ENCODE peak calls at places on chromosomes 6 and 20, in eight cellular contexts. E, A, O, W, N, V, J and P are unnamed samples.

GRCh38 chr6:53818845-53819609 is 24.2 kb downstream of the LRRC1 start:
- DNase-seq in E (no peak), A (no peak), O (no peak), W (no peak), N (no peak), V (no peak), J (no peak), P (no peak)

GRCh38 chr20:20267685-20268429 is 100.0 kb upstream of the INSM1 start:
- DNase-seq in E (no peak), A (no peak), O (no peak), W (no peak), N (no peak), V (no peak), J (no peak), P (no peak)

GRCh38 chr6:93792751-93793150 is 373.4 kb upstream of the EPHA7 start:
- DNase-seq in E (peak), A (no peak), O (no peak), W (no peak), N (no peak), V (no peak), J (no peak), P (no peak)

GRCh38 chr20:57094171-57094891 is 172.1 kb downstream of the BMP7 start:
- DNase-seq in E (no peak), A (no peak), O (no peak), W (no peak), N (no peak), V (no peak), J (no peak), P (no peak)

GRCh38 chr6:1594495-1595200 is 15.1 kb upstream of the FOXC1 start:
- DNase-seq in E (no peak), A (no peak), O (no peak), W (no peak), N (no peak), V (no peak), J (no peak), P (no peak)

GRCh38 chr6:53065266-53066058 is at the start of gene FBXO9:
- DNase-seq in E (no peak), A (peak), O (peak), W (no peak), N (peak), V (peak), J (peak), P (peak)

GRCh38 chr20:841568-842546 is 8.3 kb downstream of the FAM110A start:
- DNase-seq in E (no peak), A (no peak), O (no peak), W (no peak), N (peak), V (no peak), J (no peak), P (peak)

GRCh38 chr6:155943635-155944034 is 488.0 kb upstream of the NOX3 start:
- DNase-seq in E (peak), A (no peak), O (no peak), W (no peak), N (no peak), V (no peak), J (no peak), P (no peak)

GRCh38 chr6:144285798-144286502 is 815 bp downstream of the UTRN start:
- DNase-seq in E (peak), A (peak), O (no peak), W (no peak), N (peak), V (no peak), J (peak), P (peak)

GRCh38 chr6:150730801-150731445 is 131.2 kb downstream of the PLEKHG1 start:
- DNase-seq in E (no peak), A (no peak), O (no peak), W (no peak), N (no peak), V (no peak), J (no peak), P (no peak)

GRCh38 chr6:13425971-13426931 is 61.1 kb downstream of the GFOD1 start:
- DNase-seq in E (peak), A (no peak), O (no peak), W (peak), N (no peak), V (no peak), J (no peak), P (peak)

GRCh38 chr20:57654998-57655811 is 35.0 kb upstream of the ZBP1 start:
- DNase-seq in E (no peak), A (no peak), O (no peak), W (no peak), N (no peak), V (no peak), J (peak), P (no peak)

GRCh38 chr6:91291071-91291470 is 704.2 kb upstream of the MAP3K7 start:
- DNase-seq in E (peak), A (no peak), O (no peak), W (no peak), N (no peak), V (no peak), J (no peak), P (no peak)

GRCh38 chr6:149248688-149249369 is 68.7 kb upstream of the TAB2 start:
- DNase-seq in E (no peak), A (no peak), O (no peak), W (no peak), N (no peak), V (no peak), J (no peak), P (no peak)

GRCh38 chr6:118709859-118710350 is 58.5 kb upstream of the CEP85L start:
- DNase-seq in E (peak), A (peak), O (no peak), W (peak), N (no peak), V (no peak), J (no peak), P (peak)

GRCh38 chr6:156857573-156857972 is 80.4 kb downstream of the ARID1B start:
- DNase-seq in E (peak), A (no peak), O (no peak), W (no peak), N (no peak), V (no peak), J (no peak), P (no peak)

GRCh38 chr20:57361517-57361916 is 10.5 kb downstream of the RAE1 start:
- DNase-seq in E (peak), A (no peak), O (no peak), W (peak), N (no peak), V (no peak), J (no peak), P (peak)

GRCh38 chr6:140846518-140847277 is 1286.0 kb upstream of the GJE1 start:
- DNase-seq in E (peak), A (no peak), O (no peak), W (no peak), N (no peak), V (no peak), J (no peak), P (peak)

GRCh38 chr20:19411811-19412210 is 199.4 kb downstream of the SLC24A3 start:
- DNase-seq in E (no peak), A (no peak), O (no peak), W (no peak), N (no peak), V (no peak), J (no peak), P (no peak)

GRCh38 chr20:17807670-17808069 is 107.9 kb downstream of the BANF2 start:
- DNase-seq in E (no peak), A (no peak), O (no peak), W (no peak), N (no peak), V (no peak), J (no peak), P (no peak)

GRCh38 chr20:46350201-46350985 is 42.1 kb upstream of the CDH22 start:
- DNase-seq in E (peak), A (no peak), O (peak), W (no peak), N (peak), V (no peak), J (no peak), P (no peak)

GRCh38 chr20:20780127-20780822 is 67.8 kb upstream of the RALGAPA2 start:
- DNase-seq in E (no peak), A (no peak), O (no peak), W (peak), N (no peak), V (no peak), J (peak), P (peak)

GRCh38 chr6:56642366-56643261 is at the start of gene DST:
- DNase-seq in E (peak), A (no peak), O (no peak), W (peak), N (no peak), V (no peak), J (no peak), P (peak)

GRCh38 chr6:7905416-7905815 is 5.2 kb downstream of the TXNDC5 start:
- DNase-seq in E (no peak), A (no peak), O (no peak), W (no peak), N (no peak), V (no peak), J (no peak), P (no peak)

GRCh38 chr20:19067986-19068385 is 144.5 kb upstream of the SLC24A3 start:
- DNase-seq in E (no peak), A (no peak), O (no peak), W (no peak), N (no peak), V (no peak), J (no peak), P (no peak)

GRCh38 chr20:17648782-17649730 is 33.0 kb downstream of the RRBP1 start:
- DNase-seq in E (no peak), A (no peak), O (no peak), W (no peak), N (peak), V (no peak), J (peak), P (peak)

GRCh38 chr20:661474-662288 is 8.7 kb upstream of the SRXN1 start:
- DNase-seq in E (no peak), A (no peak), O (no peak), W (no peak), N (peak), V (no peak), J (no peak), P (no peak)

GRCh38 chr20:36624925-36625324 is 19.3 kb downstream of the RAB5IF start:
- DNase-seq in E (no peak), A (no peak), O (no peak), W (no peak), N (no peak), V (no peak), J (no peak), P (no peak)

GRCh38 chr20:36620917-36621316 is 15.3 kb downstream of the RAB5IF start:
- DNase-seq in E (no peak), A (no peak), O (no peak), W (no peak), N (no peak), V (no peak), J (no peak), P (no peak)

GRCh38 chr20:36628076-36628475 is 17.9 kb downstream of the SLA2 start:
- DNase-seq in E (no peak), A (no peak), O (no peak), W (no peak), N (no peak), V (no peak), J (no peak), P (no peak)

GRCh38 chr20:36624068-36624813 is 18.7 kb downstream of the RAB5IF start:
- DNase-seq in E (no peak), A (no peak), O (no peak), W (no peak), N (no peak), V (no peak), J (no peak), P (no peak)

DNA sequence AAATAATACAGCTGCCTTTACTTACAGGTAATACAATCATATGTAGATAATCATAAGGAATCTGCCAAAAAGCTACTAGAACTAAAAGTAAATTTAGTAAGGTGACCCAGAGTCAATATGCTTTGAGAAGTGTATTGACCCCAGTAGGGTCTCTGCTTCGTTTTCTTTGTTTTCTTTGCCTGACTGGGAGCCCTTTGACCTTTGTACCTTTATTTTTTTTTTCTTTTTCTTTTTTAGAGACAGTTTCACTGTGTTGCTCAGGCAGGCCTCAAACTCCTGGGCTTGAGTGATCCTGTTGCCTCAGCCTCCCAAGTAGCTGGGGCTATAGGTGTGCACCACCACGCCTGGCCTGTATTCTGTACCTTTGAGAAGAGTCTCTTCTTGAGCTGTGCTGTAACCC is 17.9 kb downstream of the RAB5IF start:
- DNase-seq in E (no peak), A (no peak), O (no peak), W (no peak), N (no peak), V (no peak), J (no peak), P (no peak)
- H3K27ac ChIP-seq in E (no peak), A (no peak), O (no peak), W (no peak), N (no peak), V (no peak), J (peak), P (no peak)

GRCh38 chr20:44703956-44704488 is 11.1 kb upstream of the CCN5 start:
- DNase-seq in E (no peak), A (no peak), O (no peak), W (no peak), N (no peak), V (no peak), J (no peak), P (no peak)

GRCh38 chr20:44702776-44703175 is 12.4 kb upstream of the CCN5 start:
- DNase-seq in E (peak), A (no peak), O (no peak), W (no peak), N (no peak), V (no peak), J (peak), P (no peak)

GRCh38 chr20:44704551-44704971 is 10.6 kb upstream of the CCN5 start:
- DNase-seq in E (peak), A (no peak), O (no peak), W (no peak), N (no peak), V (no peak), J (no peak), P (peak)

GRCh38 chr20:44701889-44702288 is 13.3 kb upstream of the CCN5 start:
- DNase-seq in E (no peak), A (no peak), O (no peak), W (no peak), N (peak), V (no peak), J (no peak), P (no peak)

GRCh38 chr20:44703183-44703925 is 11.8 kb upstream of the CCN5 start:
- DNase-seq in E (no peak), A (no peak), O (no peak), W (no peak), N (no peak), V (no peak), J (no peak), P (no peak)
- H3K27ac ChIP-seq in E (no peak), A (no peak), O (no peak), W (no peak), N (no peak), V (no peak), J (peak), P (no peak)

GRCh38 chr20:40449974-40450616 is 238.9 kb downstream of the MAFB start:
- DNase-seq in E (no peak), A (no peak), O (no peak), W (no peak), N (no peak), V (no peak), J (no peak), P (peak)
- H3K27ac ChIP-seq in E (no peak), A (no peak), O (no peak), W (no peak), N (no peak), V (no peak), J (no peak), P (no peak)

DNA sequence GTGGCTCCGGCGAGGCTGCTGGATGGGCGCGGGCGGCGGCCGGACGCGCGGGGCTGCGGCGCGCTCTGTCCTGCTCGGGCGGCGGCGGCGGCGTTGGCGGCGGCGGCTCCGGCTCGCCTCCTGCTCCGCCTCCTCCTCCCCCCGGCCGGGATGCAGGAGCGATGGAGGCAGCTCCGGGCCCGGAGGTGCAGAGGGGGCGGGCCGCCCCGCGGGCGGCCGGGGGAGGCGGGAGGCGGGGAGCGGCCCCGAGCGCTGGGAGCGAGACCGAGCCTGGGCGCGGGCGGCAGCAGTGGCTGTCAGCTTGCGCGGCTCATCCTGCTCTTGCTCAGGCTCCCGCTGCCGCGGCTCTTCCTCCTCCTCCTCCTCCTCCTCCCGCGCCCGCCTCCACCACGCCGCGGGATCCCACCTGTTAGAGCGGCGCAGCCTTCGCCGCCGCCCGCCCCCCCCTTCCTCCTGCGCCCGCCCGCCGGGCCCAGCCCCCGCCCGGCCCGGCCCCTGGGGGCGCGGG is at the start of gene NOL4L:
- DNase-seq in E (no peak), A (peak), O (no peak), W (no peak), N (peak), V (no peak), J (no peak), P (peak)
- H3K27ac ChIP-seq in E (no peak), A (peak), O (peak), W (peak), N (no peak), V (no peak), J (no peak), P (no peak)

GRCh38 chr6:41268478-41268877 is 18.0 kb downstream of the TREM1 start:
- DNase-seq in E (no peak), A (no peak), O (no peak), W (no peak), N (no peak), V (no peak), J (no peak), P (no peak)
- H3K27ac ChIP-seq in E (no peak), A (no peak), O (no peak), W (no peak), N (no peak), V (no peak), J (no peak), P (no peak)

GRCh38 chr6:3911614-3912336 is 62.6 kb downstream of the FAM50B start:
- DNase-seq in E (peak), A (no peak), O (no peak), W (no peak), N (no peak), V (no peak), J (no peak), P (peak)
- H3K27ac ChIP-seq in E (peak), A (no peak), O (no peak), W (peak), N (no peak), V (no peak), J (peak), P (peak)

GRCh38 chr6:137493218-137494038 is 766 bp downstream of the OLIG3 start:
- DNase-seq in E (no peak), A (no peak), O (peak), W (no peak), N (peak), V (no peak), J (no peak), P (no peak)
- H3K27ac ChIP-seq in E (no peak), A (no peak), O (no peak), W (no peak), N (no peak), V (no peak), J (no peak), P (no peak)

GRCh38 chr20:48769111-48769879 is 58.5 kb downstream of the PREX1 start:
- DNase-seq in E (peak), A (peak), O (no peak), W (no peak), N (no peak), V (no peak), J (peak), P (no peak)
- H3K27ac ChIP-seq in E (no peak), A (peak), O (no peak), W (no peak), N (no peak), V (no peak), J (no peak), P (no peak)

GRCh38 chr6:125076482-125076742 is 77.2 kb upstream of the TPD52L1 start:
- DNase-seq in E (no peak), A (no peak), O (no peak), W (no peak), N (no peak), V (no peak), J (no peak), P (no peak)

GRCh38 chr6:125075741-125076481 is 77.7 kb upstream of the TPD52L1 start:
- DNase-seq in E (no peak), A (no peak), O (no peak), W (no peak), N (no peak), V (no peak), J (no peak), P (no peak)

GRCh38 chr6:125077453-125077852 is 76.1 kb upstream of the TPD52L1 start:
- DNase-seq in E (no peak), A (no peak), O (no peak), W (no peak), N (no peak), V (no peak), J (no peak), P (no peak)

GRCh38 chr6:125073071-125073470 is 80.5 kb upstream of the TPD52L1 start:
- DNase-seq in E (peak), A (no peak), O (no peak), W (no peak), N (no peak), V (no peak), J (no peak), P (no peak)

DNA sequence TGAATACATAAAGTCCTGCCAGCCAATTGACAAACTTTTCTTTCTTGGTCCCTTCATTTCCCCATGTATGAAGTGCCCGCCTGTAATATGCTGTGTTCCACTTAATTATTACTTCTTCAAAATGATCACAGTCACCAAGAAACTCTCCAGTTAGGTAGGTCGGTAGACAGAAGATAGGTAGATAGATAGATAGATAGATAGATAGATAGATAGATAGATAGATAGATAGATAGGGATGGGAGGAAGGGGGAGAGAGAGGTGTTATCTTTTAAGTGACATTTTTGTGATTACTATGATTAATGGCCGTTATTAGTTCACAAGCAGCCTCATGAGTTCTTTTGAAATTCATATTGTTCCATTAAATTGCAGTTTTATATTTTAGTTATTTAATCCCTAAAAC is 79.5 kb upstream of the TPD52L1 start:
- DNase-seq in E (no peak), A (no peak), O (no peak), W (no peak), N (no peak), V (no peak), J (no peak), P (no peak)
- H3K27ac ChIP-seq in E (no peak), A (no peak), O (no peak), W (no peak), N (no peak), V (no peak), J (no peak), P (no peak)

GRCh38 chr6:139356924-139357323 is 17.5 kb downstream of the CITED2 start:
- DNase-seq in E (no peak), A (no peak), O (no peak), W (no peak), N (no peak), V (no peak), J (no peak), P (no peak)

GRCh38 chr6:139364302-139364981 is 10.0 kb downstream of the CITED2 start:
- DNase-seq in E (peak), A (no peak), O (peak), W (no peak), N (peak), V (no peak), J (no peak), P (peak)

GRCh38 chr6:139355777-139356445 is 18.5 kb downstream of the CITED2 start:
- DNase-seq in E (no peak), A (no peak), O (no peak), W (no peak), N (no peak), V (no peak), J (no peak), P (no peak)

GRCh38 chr6:139364982-139365379 is 9.5 kb downstream of the CITED2 start:
- DNase-seq in E (no peak), A (no peak), O (no peak), W (no peak), N (no peak), V (no peak), J (no peak), P (no peak)

DNA sequence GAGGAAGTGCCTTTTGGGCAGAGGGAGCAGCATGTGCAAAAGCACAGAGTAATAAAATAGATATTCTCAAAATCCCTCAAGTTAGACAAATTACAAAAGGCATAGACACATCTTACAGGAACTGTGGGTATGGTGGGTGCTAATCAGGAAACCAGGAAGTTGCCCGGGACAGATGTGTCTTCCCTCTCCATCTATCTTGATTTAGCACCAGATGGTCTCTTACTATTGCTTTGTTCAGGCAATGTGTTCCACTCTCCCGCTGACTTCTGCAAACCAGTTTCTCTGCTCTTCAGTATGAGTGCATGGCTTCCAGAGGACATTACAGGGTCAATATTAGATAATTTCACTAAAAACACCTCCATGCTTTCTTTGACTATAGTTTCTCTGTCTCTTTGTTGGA is 13.2 kb downstream of the CITED2 start:
- DNase-seq in E (no peak), A (no peak), O (no peak), W (no peak), N (no peak), V (no peak), J (no peak), P (no peak)
- H3K27ac ChIP-seq in E (no peak), A (no peak), O (no peak), W (no peak), N (no peak), V (no peak), J (no peak), P (no peak)